ENCODE peak calls at places on chromosomes 4 and X, in ten cellular contexts. One of them, this sample, is unnamed.

GRCh38 chr4:86358176-86358701 is 1.6 kb downstream of the MAPK10 start:
- DNase-seq in HCT116: no peak
- DNase-seq in endothelial cell of umbilical vein: no peak
- DNase-seq in A549: no peak
- DNase-seq in HepG2: no peak
- DNase-seq in K562: no peak
- DNase-seq in WTC11: no peak
- DNase-seq in H1: no peak
- DNase-seq in GM12878: no peak
- DNase-seq in SK-N-SH: no peak
- DNase-seq in this sample: no peak

GRCh38 chrX:9688833-9689232 is 76.8 kb downstream of the GPR143 start:
- DNase-seq in HCT116: no peak
- DNase-seq in endothelial cell of umbilical vein: no peak
- DNase-seq in A549: no peak
- DNase-seq in HepG2: no peak
- DNase-seq in K562: no peak
- DNase-seq in WTC11: no peak
- DNase-seq in H1: no peak
- DNase-seq in GM12878: no peak
- DNase-seq in SK-N-SH: no peak
- DNase-seq in this sample: no peak

GRCh38 chr4:78938474-78938867 is 767 bp downstream of the PAQR3 start:
- DNase-seq in HCT116: no peak
- DNase-seq in endothelial cell of umbilical vein: no peak
- DNase-seq in A549: no peak
- DNase-seq in HepG2: no peak
- DNase-seq in K562: no peak
- DNase-seq in WTC11: no peak
- DNase-seq in H1: no peak
- DNase-seq in GM12878: no peak
- DNase-seq in SK-N-SH: no peak
- DNase-seq in this sample: no peak

GRCh38 chr4:109207060-109207459 is 95.4 kb downstream of the COL25A1 start:
- DNase-seq in HCT116: no peak
- DNase-seq in endothelial cell of umbilical vein: peak
- DNase-seq in A549: no peak
- DNase-seq in HepG2: no peak
- DNase-seq in K562: no peak
- DNase-seq in WTC11: no peak
- DNase-seq in H1: no peak
- DNase-seq in GM12878: no peak
- DNase-seq in SK-N-SH: peak
- DNase-seq in this sample: no peak

GRCh38 chrX:132146456-132146855 is 18.6 kb upstream of the FRMD7 start:
- DNase-seq in HCT116: no peak
- DNase-seq in endothelial cell of umbilical vein: no peak
- DNase-seq in A549: no peak
- DNase-seq in HepG2: peak
- DNase-seq in K562: no peak
- DNase-seq in WTC11: peak
- DNase-seq in H1: no peak
- DNase-seq in GM12878: no peak
- DNase-seq in SK-N-SH: no peak
- DNase-seq in this sample: no peak

GRCh38 chrX:49071877-49072711 is 1.7 kb downstream of the PRAF2 start:
- DNase-seq in HCT116: no peak
- DNase-seq in endothelial cell of umbilical vein: peak
- DNase-seq in A549: no peak
- DNase-seq in HepG2: no peak
- DNase-seq in K562: peak
- DNase-seq in WTC11: peak
- DNase-seq in H1: peak
- DNase-seq in GM12878: no peak
- DNase-seq in SK-N-SH: peak
- DNase-seq in this sample: no peak

GRCh38 chr4:48669086-48669485 is 111.0 kb downstream of the FRYL start:
- DNase-seq in HCT116: no peak
- DNase-seq in endothelial cell of umbilical vein: no peak
- DNase-seq in A549: no peak
- DNase-seq in HepG2: no peak
- DNase-seq in K562: no peak
- DNase-seq in WTC11: no peak
- DNase-seq in H1: no peak
- DNase-seq in GM12878: no peak
- DNase-seq in SK-N-SH: no peak
- DNase-seq in this sample: no peak

GRCh38 chr4:113587156-113587555 is 174.4 kb downstream of the CAMK2D start:
- DNase-seq in HCT116: no peak
- DNase-seq in endothelial cell of umbilical vein: no peak
- DNase-seq in A549: no peak
- DNase-seq in HepG2: no peak
- DNase-seq in K562: no peak
- DNase-seq in WTC11: no peak
- DNase-seq in H1: no peak
- DNase-seq in GM12878: no peak
- DNase-seq in SK-N-SH: no peak
- DNase-seq in this sample: no peak

GRCh38 chr4:19927381-19927780 is 324.3 kb upstream of the SLIT2 start:
- DNase-seq in HCT116: no peak
- DNase-seq in endothelial cell of umbilical vein: no peak
- DNase-seq in A549: no peak
- DNase-seq in HepG2: no peak
- DNase-seq in K562: no peak
- DNase-seq in WTC11: no peak
- DNase-seq in H1: no peak
- DNase-seq in GM12878: no peak
- DNase-seq in SK-N-SH: no peak
- DNase-seq in this sample: no peak

GRCh38 chr4:145299380-145300076 is 119.1 kb upstream of the OTUD4 start:
- DNase-seq in HCT116: peak
- DNase-seq in endothelial cell of umbilical vein: no peak
- DNase-seq in A549: no peak
- DNase-seq in HepG2: peak
- DNase-seq in K562: no peak
- DNase-seq in WTC11: no peak
- DNase-seq in H1: no peak
- DNase-seq in GM12878: peak
- DNase-seq in SK-N-SH: no peak
- DNase-seq in this sample: peak

GRCh38 chrX:46306103-46306502 is 239.1 kb downstream of the ZNF674 start:
- DNase-seq in HCT116: no peak
- DNase-seq in endothelial cell of umbilical vein: no peak
- DNase-seq in A549: no peak
- DNase-seq in HepG2: no peak
- DNase-seq in K562: no peak
- DNase-seq in WTC11: no peak
- DNase-seq in H1: no peak
- DNase-seq in GM12878: no peak
- DNase-seq in SK-N-SH: no peak
- DNase-seq in this sample: no peak

GRCh38 chr4:85398276-85398675 is 76.7 kb upstream of the ARHGAP24 start:
- DNase-seq in HCT116: no peak
- DNase-seq in endothelial cell of umbilical vein: no peak
- DNase-seq in A549: no peak
- DNase-seq in HepG2: no peak
- DNase-seq in K562: no peak
- DNase-seq in WTC11: no peak
- DNase-seq in H1: no peak
- DNase-seq in GM12878: no peak
- DNase-seq in SK-N-SH: no peak
- DNase-seq in this sample: no peak

GRCh38 chr4:6917445-6918241 is 8.0 kb downstream of the TBC1D14 start:
- DNase-seq in HCT116: peak
- DNase-seq in endothelial cell of umbilical vein: peak
- DNase-seq in A549: peak
- DNase-seq in HepG2: peak
- DNase-seq in K562: peak
- DNase-seq in WTC11: peak
- DNase-seq in H1: no peak
- DNase-seq in GM12878: no peak
- DNase-seq in SK-N-SH: peak
- DNase-seq in this sample: peak

GRCh38 chrX:47958943-47959342 is 44.8 kb downstream of the ZNF182 start:
- DNase-seq in HCT116: no peak
- DNase-seq in endothelial cell of umbilical vein: peak
- DNase-seq in A549: no peak
- DNase-seq in HepG2: peak
- DNase-seq in K562: no peak
- DNase-seq in WTC11: no peak
- DNase-seq in H1: no peak
- DNase-seq in GM12878: no peak
- DNase-seq in SK-N-SH: peak
- DNase-seq in this sample: peak

GRCh38 chr4:186204103-186204559 is 12.8 kb downstream of the CYP4V2 start:
- DNase-seq in HCT116: peak
- DNase-seq in endothelial cell of umbilical vein: peak
- DNase-seq in A549: no peak
- DNase-seq in HepG2: no peak
- DNase-seq in K562: peak
- DNase-seq in WTC11: no peak
- DNase-seq in H1: no peak
- DNase-seq in GM12878: no peak
- DNase-seq in SK-N-SH: peak
- DNase-seq in this sample: no peak

GRCh38 chr4:182883351-182883750 is 33.8 kb downstream of the DCTD start:
- DNase-seq in HCT116: no peak
- DNase-seq in endothelial cell of umbilical vein: no peak
- DNase-seq in A549: no peak
- DNase-seq in HepG2: no peak
- DNase-seq in K562: no peak
- DNase-seq in WTC11: no peak
- DNase-seq in H1: no peak
- DNase-seq in GM12878: no peak
- DNase-seq in SK-N-SH: no peak
- DNase-seq in this sample: no peak

GRCh38 chr4:89610236-89610635 is 226.7 kb downstream of the SNCA start:
- DNase-seq in HCT116: no peak
- DNase-seq in endothelial cell of umbilical vein: no peak
- DNase-seq in A549: no peak
- DNase-seq in HepG2: no peak
- DNase-seq in K562: no peak
- DNase-seq in WTC11: no peak
- DNase-seq in H1: no peak
- DNase-seq in GM12878: no peak
- DNase-seq in SK-N-SH: no peak
- DNase-seq in this sample: no peak
- TF ChIP-seq CTCF in HCT116: no peak
- TF ChIP-seq CTCF in endothelial cell of umbilical vein: no peak
- TF ChIP-seq CTCF in A549: no peak
- TF ChIP-seq CTCF in HepG2: no peak
- TF ChIP-seq CTCF in K562: no peak
- TF ChIP-seq CTCF in WTC11: no peak
- TF ChIP-seq CTCF in H1: no peak
- TF ChIP-seq CTCF in GM12878: no peak
- TF ChIP-seq CTCF in SK-N-SH: no peak
- TF ChIP-seq CTCF in this sample: no peak

DNA sequence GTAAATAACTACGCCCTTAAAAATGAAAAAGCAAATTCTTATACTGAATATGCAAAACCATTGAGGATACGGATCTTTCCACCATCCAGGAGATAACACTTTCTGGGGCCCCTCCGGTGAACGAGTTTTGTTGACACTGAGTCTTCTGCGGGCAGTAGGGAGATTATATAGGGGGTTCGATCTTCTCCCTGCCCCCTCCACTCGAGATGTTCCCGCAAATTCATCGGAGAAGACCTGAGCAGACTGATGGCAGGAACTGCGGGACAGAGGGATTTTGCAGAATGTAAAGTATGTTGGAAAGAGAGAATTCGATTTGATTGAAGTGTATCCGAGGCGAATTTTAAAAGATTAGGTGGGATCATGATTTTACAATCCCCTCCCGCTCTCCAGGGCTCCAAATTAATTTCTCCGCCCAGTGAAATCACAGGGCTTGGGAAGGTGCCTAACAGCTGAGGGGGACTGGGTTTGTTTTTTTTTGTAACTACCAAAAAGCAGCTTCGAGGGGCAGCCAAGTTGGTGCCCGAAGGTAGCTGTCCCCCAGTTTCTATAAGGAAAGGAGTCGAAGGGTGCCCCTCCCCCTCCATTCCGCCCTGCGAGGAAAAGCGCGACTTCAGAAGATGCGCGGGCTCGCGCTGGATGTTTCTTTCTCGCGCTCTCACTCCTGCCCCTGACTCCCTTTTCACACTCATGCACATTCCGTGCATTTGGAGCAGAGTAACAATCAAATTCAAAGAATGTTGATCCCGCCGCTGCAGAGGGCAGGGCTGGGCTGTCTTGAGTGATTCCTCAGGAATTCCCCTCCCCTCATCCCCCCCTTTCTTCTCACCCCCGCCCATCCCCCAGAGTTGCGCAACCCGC is 1.2 kb downstream of the TMEM255A start:
- DNase-seq in HCT116: no peak
- DNase-seq in endothelial cell of umbilical vein: no peak
- DNase-seq in A549: peak
- DNase-seq in HepG2: no peak
- DNase-seq in K562: no peak
- DNase-seq in WTC11: peak
- DNase-seq in H1: peak
- DNase-seq in GM12878: no peak
- DNase-seq in SK-N-SH: peak
- DNase-seq in this sample: peak
- TF ChIP-seq MAX in HCT116: no peak
- TF ChIP-seq MAX in endothelial cell of umbilical vein: no peak
- TF ChIP-seq MAX in A549: no peak
- TF ChIP-seq MAX in HepG2: no peak
- TF ChIP-seq MAX in K562: no peak
- TF ChIP-seq MAX in WTC11: no peak
- TF ChIP-seq MAX in H1: no peak
- TF ChIP-seq MAX in GM12878: no peak
- TF ChIP-seq MAX in SK-N-SH: no peak
- TF ChIP-seq MAX in this sample: no peak

DNA sequence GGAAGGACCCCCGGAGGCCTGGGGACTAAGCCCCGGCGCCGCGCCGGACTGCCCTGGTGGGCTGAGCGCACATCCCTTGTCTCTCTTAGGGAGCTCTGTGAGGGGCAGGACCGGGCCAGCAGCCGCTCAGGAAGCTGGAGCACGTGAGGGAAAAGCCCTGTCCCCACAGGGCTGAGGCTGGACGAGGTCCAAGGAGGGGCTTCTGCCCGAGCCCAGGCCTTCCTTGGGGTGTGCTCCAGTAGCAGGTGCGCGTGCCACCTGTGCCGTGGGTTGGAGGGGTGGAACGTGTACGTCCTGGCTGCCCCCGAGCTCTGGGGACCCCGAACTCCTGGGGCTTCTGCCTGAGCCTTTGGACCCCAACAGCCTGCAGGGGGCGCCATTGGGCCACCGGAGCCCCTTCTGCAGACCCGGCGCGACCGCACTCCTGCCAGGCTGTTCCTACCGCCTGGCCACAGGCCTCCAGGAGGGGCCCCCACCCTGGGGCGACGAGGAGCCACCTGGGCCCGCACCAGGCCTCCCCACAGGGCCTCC is 27.2 kb downstream of the TACC3 start:
- DNase-seq in HCT116: peak
- DNase-seq in endothelial cell of umbilical vein: peak
- DNase-seq in A549: peak
- DNase-seq in HepG2: peak
- DNase-seq in K562: peak
- DNase-seq in WTC11: peak
- DNase-seq in H1: peak
- DNase-seq in GM12878: no peak
- DNase-seq in SK-N-SH: peak
- DNase-seq in this sample: peak
- TF ChIP-seq CTCF in HCT116: peak
- TF ChIP-seq CTCF in endothelial cell of umbilical vein: peak
- TF ChIP-seq CTCF in A549: peak
- TF ChIP-seq CTCF in HepG2: peak
- TF ChIP-seq CTCF in K562: peak
- TF ChIP-seq CTCF in WTC11: peak
- TF ChIP-seq CTCF in H1: no peak
- TF ChIP-seq CTCF in GM12878: peak
- TF ChIP-seq CTCF in SK-N-SH: peak
- TF ChIP-seq CTCF in this sample: peak

GRCh38 chrX:101708180-101708579 is 48.5 kb upstream of the ARMCX2 start:
- DNase-seq in HCT116: no peak
- DNase-seq in endothelial cell of umbilical vein: no peak
- DNase-seq in A549: no peak
- DNase-seq in HepG2: no peak
- DNase-seq in K562: no peak
- DNase-seq in WTC11: no peak
- DNase-seq in H1: no peak
- DNase-seq in GM12878: no peak
- DNase-seq in SK-N-SH: no peak
- DNase-seq in this sample: no peak
- TF ChIP-seq MAX in HCT116: no peak
- TF ChIP-seq MAX in endothelial cell of umbilical vein: no peak
- TF ChIP-seq MAX in A549: no peak
- TF ChIP-seq MAX in HepG2: no peak
- TF ChIP-seq MAX in K562: no peak
- TF ChIP-seq MAX in WTC11: no peak
- TF ChIP-seq MAX in H1: no peak
- TF ChIP-seq MAX in GM12878: no peak
- TF ChIP-seq MAX in SK-N-SH: no peak
- TF ChIP-seq MAX in this sample: no peak